ENCODE peak calls at places on chromosomes 4 and X, in four cellular contexts. D, G, Y and X are unnamed samples.

GRCh38 chr4:103074598-103075434 is 1.7 kb downstream of the SLC9B2 start:
- DNase-seq in D (no peak), G (peak), Y (no peak), X (no peak)

GRCh38 chr4:7073526-7074390 is 5.9 kb upstream of the GRPEL1 start:
- DNase-seq in D (peak), G (no peak), Y (peak), X (peak)

GRCh38 chrX:8738588-8739189 is 6.8 kb upstream of the ANOS1 start:
- DNase-seq in D (peak), G (no peak), Y (no peak), X (no peak)

GRCh38 chr4:176270669-176271068 is 1.6 kb upstream of the ASB5 start:
- DNase-seq in D (peak), G (no peak), Y (peak), X (no peak)

GRCh38 chr4:106478152-106478551 is 109.6 kb upstream of the GIMD1 start:
- DNase-seq in D (peak), G (no peak), Y (no peak), X (no peak)

GRCh38 chr4:177596035-177596434 is 153.8 kb upstream of the AGA start:
- DNase-seq in D (peak), G (no peak), Y (peak), X (peak)

GRCh38 chrX:55452825-55453124 is 848 bp downstream of the MAGEH1 start:
- DNase-seq in D (no peak), G (no peak), Y (no peak), X (no peak)

GRCh38 chrX:107117993-107118321 is 665 bp downstream of the RBM41 start:
- DNase-seq in D (no peak), G (no peak), Y (no peak), X (no peak)

GRCh38 chr4:119307606-119308005 is 14.3 kb downstream of the FABP2 start:
- DNase-seq in D (no peak), G (no peak), Y (no peak), X (no peak)

GRCh38 chr4:8671712-8672290 is 79.2 kb downstream of the CPZ start:
- DNase-seq in D (no peak), G (no peak), Y (no peak), X (no peak)

GRCh38 chrX:68163446-68163845 is 269.8 kb downstream of the OPHN1 start:
- DNase-seq in D (no peak), G (no peak), Y (no peak), X (no peak)

GRCh38 chr4:177740563-177740962 is 298.3 kb upstream of the AGA start:
- DNase-seq in D (no peak), G (no peak), Y (no peak), X (no peak)

GRCh38 chrX:39874202-39874816 is 223.4 kb downstream of the BCOR start:
- DNase-seq in D (no peak), G (peak), Y (no peak), X (no peak)

GRCh38 chr4:10096976-10097330 is 19.6 kb downstream of the WDR1 start:
- DNase-seq in D (no peak), G (no peak), Y (no peak), X (no peak)

GRCh38 chr4:171812377-171813194 is 618 bp upstream of the GALNTL6 start:
- DNase-seq in D (no peak), G (no peak), Y (no peak), X (no peak)

GRCh38 chr4:125187621-125188176 is 127.1 kb upstream of the FAT4 start:
- DNase-seq in D (no peak), G (no peak), Y (no peak), X (no peak)

GRCh38 chr4:156815717-156816319 is 155.8 kb downstream of the PDGFC start:
- DNase-seq in D (no peak), G (no peak), Y (no peak), X (no peak)

DNA sequence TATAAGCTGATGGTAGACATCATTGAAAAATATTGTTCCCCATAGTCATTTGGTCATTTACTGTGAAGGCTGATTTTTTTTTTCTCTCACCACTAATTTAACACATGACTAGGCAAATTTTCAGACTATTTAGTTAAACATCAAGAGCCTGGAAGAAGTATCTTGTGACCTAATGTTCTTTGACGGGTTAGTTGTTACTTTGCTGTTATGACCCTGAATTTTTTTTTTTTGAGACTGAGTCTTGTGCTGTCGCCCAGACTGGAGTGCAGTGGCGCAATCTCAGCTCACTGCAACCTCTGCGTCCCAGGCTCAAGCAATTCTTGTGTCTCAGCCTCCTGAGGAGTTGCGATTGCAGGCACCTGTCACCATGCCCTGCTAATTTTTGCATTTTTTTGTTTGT is 67.0 kb downstream of the HPF1 start:
- DNase-seq in D (no peak), G (no peak), Y (no peak), X (no peak)
- TF ChIP-seq SUZ12 in D (no peak), G (no peak), Y (no peak), X (no peak)

DNA sequence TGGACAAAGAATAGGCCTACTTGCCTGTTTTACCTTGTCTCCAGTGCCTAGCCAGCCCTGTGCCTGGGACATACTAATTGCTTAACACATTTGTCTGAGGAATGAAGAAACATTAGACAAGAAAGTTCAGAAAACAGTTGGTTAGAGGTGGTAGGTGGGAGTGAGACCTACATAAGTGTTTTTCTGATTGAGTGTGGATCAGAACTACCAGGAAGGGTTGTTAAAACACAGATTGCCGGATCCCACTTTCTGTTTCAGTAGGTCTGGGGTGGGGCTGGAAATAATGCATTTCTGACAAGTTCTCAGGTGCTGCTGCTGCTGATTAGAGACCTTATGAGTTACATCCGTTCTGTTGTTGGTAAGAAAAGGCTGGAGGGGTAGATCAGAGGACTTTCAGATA is 5.7 kb upstream of the JADE1 start:
- DNase-seq in D (no peak), G (no peak), Y (no peak), X (no peak)
- H3K4me3 ChIP-seq in D (no peak), G (no peak), Y (no peak), X (no peak)

GRCh38 chrX:31449064-31449463 is 377.2 kb upstream of the FTHL17 start:
- DNase-seq in D (no peak), G (no peak), Y (no peak), X (no peak)

GRCh38 chrX:31445542-31445941 is 373.7 kb upstream of the FTHL17 start:
- DNase-seq in D (no peak), G (no peak), Y (no peak), X (no peak)

DNA sequence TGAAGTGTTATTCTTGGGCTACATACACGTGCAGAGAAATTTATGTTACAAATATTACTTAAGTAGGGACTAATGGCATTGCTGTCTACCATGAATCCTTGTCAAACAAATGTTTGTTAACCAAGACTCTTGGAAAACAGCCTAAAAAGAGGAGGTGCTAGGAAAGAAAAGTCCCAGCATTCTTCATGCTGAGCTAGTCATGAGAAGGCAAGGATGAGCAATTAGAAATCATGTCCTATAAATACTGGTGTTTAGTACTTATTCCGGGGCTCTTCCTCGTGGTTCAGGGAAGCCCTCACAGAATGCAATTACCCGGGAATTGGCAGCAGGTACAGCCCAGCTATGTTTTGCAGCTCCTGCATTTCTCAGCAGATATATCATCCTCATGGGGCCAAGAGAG is 378.1 kb upstream of the FTHL17 start:
- DNase-seq in D (no peak), G (no peak), Y (no peak), X (no peak)
- TF ChIP-seq SUZ12 in D (no peak), G (no peak), Y (no peak), X (no peak)

DNA sequence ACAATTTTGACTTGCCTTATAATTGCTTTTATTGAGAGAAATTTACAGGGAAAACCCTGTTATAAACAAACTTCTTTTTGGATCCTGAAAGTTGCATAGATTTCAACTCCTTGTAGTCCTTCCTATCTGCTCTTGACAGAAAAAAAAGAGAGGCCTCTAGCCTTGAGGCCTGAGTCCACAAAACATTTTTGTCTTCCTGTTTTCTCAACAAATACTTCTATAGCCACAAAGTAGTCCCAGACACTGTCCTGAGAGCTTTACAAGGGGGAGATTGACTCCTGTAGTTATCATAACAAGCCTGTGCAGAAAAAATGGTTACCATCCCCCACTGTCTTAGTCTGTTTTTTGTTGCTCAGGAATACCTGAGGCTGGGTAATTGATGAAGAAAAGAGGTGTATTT is 35.1 kb downstream of the PCDH7 start:
- DNase-seq in D (no peak), G (no peak), Y (no peak), X (no peak)
- H3K4me3 ChIP-seq in D (no peak), G (no peak), Y (no peak), X (no peak)

GRCh38 chr4:123995939-123996338 is 599.3 kb downstream of the SPRY1 start:
- DNase-seq in D (no peak), G (no peak), Y (no peak), X (no peak)
- TF ChIP-seq SUZ12 in D (no peak), G (no peak), Y (no peak), X (no peak)

DNA sequence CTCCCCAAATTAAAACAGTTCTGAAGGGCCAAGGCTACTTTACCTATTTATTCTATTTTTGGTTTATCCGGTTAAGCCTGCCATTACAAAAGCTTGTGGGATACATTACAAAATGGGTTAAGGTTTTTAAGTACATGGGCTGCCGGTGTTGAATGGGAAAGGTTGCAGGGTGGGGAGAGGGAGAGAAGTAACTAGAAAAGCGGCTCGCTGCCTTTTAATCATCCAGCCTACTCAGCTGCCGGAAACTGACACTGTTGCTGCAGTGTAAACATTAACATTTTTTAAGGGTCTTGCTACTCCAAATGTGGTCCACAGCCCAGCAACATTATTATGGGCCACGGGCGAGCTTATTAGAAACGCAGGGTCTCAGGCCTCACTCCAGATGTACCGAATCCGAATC is 1.5 kb upstream of the IL1RAPL1 start:
- DNase-seq in D (no peak), G (no peak), Y (no peak), X (no peak)
- H3K4me3 ChIP-seq in D (no peak), G (no peak), Y (peak), X (peak)